ENCODE peak calls at places on chromosomes 16 and 17, in six cellular contexts. One of them, this sample, is unnamed.

GRCh38 chr16:54847207-54847606 is 83.5 kb upstream of the IRX5 start:
- DNase-seq in naive thymus-derived CD4-positive, alpha-beta T cell: no peak
- DNase-seq in mammary epithelial cell: peak
- DNase-seq in left ventricle myocardium inferior: no peak
- DNase-seq in SJCRH30: no peak
- DNase-seq in colonic mucosa: no peak
- DNase-seq in this sample: no peak

GRCh38 chr17:27564463-27564862 is 66.5 kb upstream of the LGALS9 start:
- DNase-seq in colonic mucosa: no peak
- DNase-seq in mammary epithelial cell: no peak
- DNase-seq in left ventricle myocardium inferior: no peak
- DNase-seq in naive thymus-derived CD4-positive, alpha-beta T cell: no peak
- DNase-seq in SJCRH30: no peak
- DNase-seq in this sample: no peak

GRCh38 chr17:50863221-50863843 is 2.8 kb downstream of the TOB1 start:
- DNase-seq in colonic mucosa: peak
- DNase-seq in naive thymus-derived CD4-positive, alpha-beta T cell: no peak
- DNase-seq in SJCRH30: peak
- DNase-seq in left ventricle myocardium inferior: no peak
- DNase-seq in mammary epithelial cell: peak
- DNase-seq in this sample: no peak

GRCh38 chr16:89412811-89413210 is 77.5 kb downstream of the ANKRD11 start:
- DNase-seq in mammary epithelial cell: no peak
- DNase-seq in SJCRH30: peak
- DNase-seq in left ventricle myocardium inferior: peak
- DNase-seq in colonic mucosa: no peak
- DNase-seq in naive thymus-derived CD4-positive, alpha-beta T cell: no peak
- DNase-seq in this sample: no peak

GRCh38 chr16:84677849-84678248 is 22.0 kb upstream of the USP10 start:
- DNase-seq in naive thymus-derived CD4-positive, alpha-beta T cell: no peak
- DNase-seq in SJCRH30: no peak
- DNase-seq in mammary epithelial cell: no peak
- DNase-seq in colonic mucosa: no peak
- DNase-seq in left ventricle myocardium inferior: no peak
- DNase-seq in this sample: no peak

GRCh38 chr17:80005360-80006338 is 30.0 kb downstream of the TBC1D16 start:
- DNase-seq in left ventricle myocardium inferior: no peak
- DNase-seq in colonic mucosa: peak
- DNase-seq in mammary epithelial cell: peak
- DNase-seq in SJCRH30: peak
- DNase-seq in naive thymus-derived CD4-positive, alpha-beta T cell: peak
- DNase-seq in this sample: no peak

GRCh38 chr17:18076941-18077340 is 10.8 kb upstream of the DRG2 start:
- DNase-seq in left ventricle myocardium inferior: no peak
- DNase-seq in SJCRH30: no peak
- DNase-seq in mammary epithelial cell: no peak
- DNase-seq in colonic mucosa: no peak
- DNase-seq in naive thymus-derived CD4-positive, alpha-beta T cell: no peak
- DNase-seq in this sample: no peak

GRCh38 chr16:56422896-56423441 is 2.4 kb downstream of the AMFR start:
- DNase-seq in colonic mucosa: no peak
- DNase-seq in mammary epithelial cell: no peak
- DNase-seq in SJCRH30: no peak
- DNase-seq in left ventricle myocardium inferior: no peak
- DNase-seq in naive thymus-derived CD4-positive, alpha-beta T cell: no peak
- DNase-seq in this sample: no peak

GRCh38 chr16:27745348-27745747 is 195.4 kb downstream of the KATNIP start:
- DNase-seq in naive thymus-derived CD4-positive, alpha-beta T cell: no peak
- DNase-seq in mammary epithelial cell: no peak
- DNase-seq in SJCRH30: no peak
- DNase-seq in colonic mucosa: no peak
- DNase-seq in left ventricle myocardium inferior: no peak
- DNase-seq in this sample: peak

GRCh38 chr16:89093602-89094251 is at the start of gene ACSF3:
- DNase-seq in left ventricle myocardium inferior: peak
- DNase-seq in colonic mucosa: no peak
- DNase-seq in mammary epithelial cell: peak
- DNase-seq in naive thymus-derived CD4-positive, alpha-beta T cell: peak
- DNase-seq in SJCRH30: peak
- DNase-seq in this sample: peak

GRCh38 chr17:58092101-58092796 is 9.0 kb downstream of the DYNLL2 start:
- DNase-seq in left ventricle myocardium inferior: no peak
- DNase-seq in mammary epithelial cell: no peak
- DNase-seq in SJCRH30: no peak
- DNase-seq in naive thymus-derived CD4-positive, alpha-beta T cell: no peak
- DNase-seq in colonic mucosa: no peak
- DNase-seq in this sample: no peak

DNA sequence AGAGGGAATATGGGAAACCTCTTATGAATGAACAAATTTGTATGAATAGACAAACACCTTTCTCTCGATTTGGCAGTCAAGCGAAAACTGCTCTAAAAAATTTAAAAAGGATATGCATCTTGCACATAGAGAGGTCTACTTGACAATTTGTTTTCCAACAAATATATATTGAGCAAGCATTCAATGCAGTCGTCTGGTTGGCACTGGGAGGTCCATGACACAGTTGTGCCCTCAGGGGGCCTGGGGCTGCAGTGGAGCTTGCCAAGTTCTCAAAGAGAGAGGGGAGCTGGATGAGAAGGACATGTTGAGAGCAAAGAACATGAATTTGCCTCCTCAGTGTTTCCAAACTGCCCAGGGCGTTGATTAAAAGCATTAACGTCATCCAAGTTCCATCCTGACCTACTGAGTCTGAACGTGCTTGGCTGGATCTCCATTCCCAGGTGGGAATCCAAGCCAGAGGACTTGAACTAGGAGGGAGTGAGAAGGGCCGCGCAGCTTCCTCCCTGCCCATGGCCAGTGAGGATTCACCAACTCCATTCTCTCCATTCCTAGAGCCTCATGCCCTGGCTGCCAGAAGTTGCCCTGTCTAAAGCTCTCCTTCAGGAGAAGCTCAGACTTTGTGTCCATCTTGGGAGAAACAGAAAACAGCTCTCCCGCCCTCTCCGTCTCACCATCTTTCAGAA is 24.5 kb downstream of the TBX2 start:
- DNase-seq in SJCRH30: no peak
- DNase-seq in mammary epithelial cell: no peak
- DNase-seq in naive thymus-derived CD4-positive, alpha-beta T cell: no peak
- DNase-seq in left ventricle myocardium inferior: no peak
- DNase-seq in colonic mucosa: no peak
- DNase-seq in this sample: no peak
- H3K27ac ChIP-seq in SJCRH30: no peak
- H3K27ac ChIP-seq in mammary epithelial cell: no peak
- H3K27ac ChIP-seq in naive thymus-derived CD4-positive, alpha-beta T cell: no peak
- H3K27ac ChIP-seq in left ventricle myocardium inferior: no peak
- H3K27ac ChIP-seq in colonic mucosa: no peak
- H3K27ac ChIP-seq in this sample: no peak

GRCh38 chr17:73824321-73824720 is 180.1 kb upstream of the SDK2 start:
- DNase-seq in left ventricle myocardium inferior: no peak
- DNase-seq in mammary epithelial cell: no peak
- DNase-seq in colonic mucosa: no peak
- DNase-seq in naive thymus-derived CD4-positive, alpha-beta T cell: no peak
- DNase-seq in SJCRH30: no peak
- DNase-seq in this sample: no peak

GRCh38 chr17:73826181-73826871 is 182.1 kb upstream of the SDK2 start:
- DNase-seq in naive thymus-derived CD4-positive, alpha-beta T cell: no peak
- DNase-seq in mammary epithelial cell: no peak
- DNase-seq in colonic mucosa: no peak
- DNase-seq in SJCRH30: no peak
- DNase-seq in left ventricle myocardium inferior: no peak
- DNase-seq in this sample: no peak

GRCh38 chr17:73829676-73830280 is 185.5 kb upstream of the SDK2 start:
- DNase-seq in colonic mucosa: no peak
- DNase-seq in mammary epithelial cell: no peak
- DNase-seq in SJCRH30: no peak
- DNase-seq in left ventricle myocardium inferior: no peak
- DNase-seq in naive thymus-derived CD4-positive, alpha-beta T cell: no peak
- DNase-seq in this sample: no peak

GRCh38 chr17:73826872-73827228 is 182.6 kb upstream of the SDK2 start:
- DNase-seq in colonic mucosa: no peak
- DNase-seq in left ventricle myocardium inferior: no peak
- DNase-seq in SJCRH30: no peak
- DNase-seq in naive thymus-derived CD4-positive, alpha-beta T cell: no peak
- DNase-seq in mammary epithelial cell: no peak
- DNase-seq in this sample: no peak

GRCh38 chr17:73827627-73828241 is 183.5 kb upstream of the SDK2 start:
- DNase-seq in colonic mucosa: peak
- DNase-seq in left ventricle myocardium inferior: no peak
- DNase-seq in SJCRH30: no peak
- DNase-seq in naive thymus-derived CD4-positive, alpha-beta T cell: no peak
- DNase-seq in mammary epithelial cell: no peak
- DNase-seq in this sample: no peak
- H3K27ac ChIP-seq in colonic mucosa: peak
- H3K27ac ChIP-seq in left ventricle myocardium inferior: peak
- H3K27ac ChIP-seq in SJCRH30: no peak
- H3K27ac ChIP-seq in naive thymus-derived CD4-positive, alpha-beta T cell: peak
- H3K27ac ChIP-seq in mammary epithelial cell: no peak
- H3K27ac ChIP-seq in this sample: no peak

GRCh38 chr16:86930663-86931062 is 352.3 kb downstream of the FOXL1 start:
- DNase-seq in SJCRH30: no peak
- DNase-seq in colonic mucosa: no peak
- DNase-seq in mammary epithelial cell: no peak
- DNase-seq in left ventricle myocardium inferior: no peak
- DNase-seq in naive thymus-derived CD4-positive, alpha-beta T cell: no peak
- DNase-seq in this sample: no peak
- H3K27ac ChIP-seq in SJCRH30: peak
- H3K27ac ChIP-seq in colonic mucosa: no peak
- H3K27ac ChIP-seq in mammary epithelial cell: no peak
- H3K27ac ChIP-seq in left ventricle myocardium inferior: no peak
- H3K27ac ChIP-seq in naive thymus-derived CD4-positive, alpha-beta T cell: no peak
- H3K27ac ChIP-seq in this sample: no peak

DNA sequence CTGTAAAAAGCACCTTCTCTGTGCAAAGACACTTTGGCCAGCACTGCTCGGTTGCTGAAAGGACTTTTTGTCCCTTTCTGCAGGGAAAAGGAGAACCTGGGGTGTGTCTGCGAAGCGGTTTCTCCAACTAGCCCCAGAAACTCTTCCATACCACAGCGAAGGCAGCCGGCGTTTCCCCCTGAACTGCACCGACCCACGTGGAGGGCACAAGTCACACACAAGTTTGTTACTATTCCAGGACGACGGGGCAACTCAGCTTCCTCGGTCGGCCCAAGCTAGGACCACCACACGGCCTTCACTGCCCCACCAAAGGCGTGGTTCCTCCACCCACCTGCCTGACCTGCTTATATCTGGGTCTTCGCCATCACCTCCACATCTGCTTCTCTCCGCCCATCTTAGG is 1.9 kb downstream of the RTN4RL1 start:
- DNase-seq in SJCRH30: no peak
- DNase-seq in mammary epithelial cell: no peak
- DNase-seq in colonic mucosa: no peak
- DNase-seq in naive thymus-derived CD4-positive, alpha-beta T cell: no peak
- DNase-seq in left ventricle myocardium inferior: no peak
- DNase-seq in this sample: no peak
- H3K27ac ChIP-seq in SJCRH30: no peak
- H3K27ac ChIP-seq in mammary epithelial cell: no peak
- H3K27ac ChIP-seq in colonic mucosa: no peak
- H3K27ac ChIP-seq in naive thymus-derived CD4-positive, alpha-beta T cell: no peak
- H3K27ac ChIP-seq in left ventricle myocardium inferior: no peak
- H3K27ac ChIP-seq in this sample: no peak

DNA sequence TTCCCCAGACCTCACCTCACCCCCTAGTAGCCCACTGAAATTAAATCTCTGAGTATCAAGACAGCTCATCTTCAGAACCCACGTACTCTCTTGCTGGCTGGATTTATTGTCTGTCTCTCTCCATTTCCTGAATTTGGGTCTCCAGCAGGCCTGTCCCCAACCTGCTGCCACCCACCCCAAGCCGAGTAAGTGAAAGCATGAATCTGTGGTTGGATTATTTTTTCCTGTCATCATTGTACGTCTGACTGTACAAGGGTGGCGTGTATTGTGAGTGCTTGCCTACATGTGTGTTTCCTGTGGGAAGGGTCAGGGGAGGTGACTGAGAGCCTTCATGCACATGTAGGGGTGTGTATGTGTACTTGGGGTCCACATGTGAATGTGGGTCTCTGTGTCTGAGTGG is 5.4 kb downstream of the TNP2 start:
- DNase-seq in left ventricle myocardium inferior: no peak
- DNase-seq in SJCRH30: no peak
- DNase-seq in colonic mucosa: no peak
- DNase-seq in naive thymus-derived CD4-positive, alpha-beta T cell: no peak
- DNase-seq in mammary epithelial cell: no peak
- DNase-seq in this sample: no peak
- H3K27ac ChIP-seq in left ventricle myocardium inferior: no peak
- H3K27ac ChIP-seq in SJCRH30: no peak
- H3K27ac ChIP-seq in colonic mucosa: peak
- H3K27ac ChIP-seq in naive thymus-derived CD4-positive, alpha-beta T cell: peak
- H3K27ac ChIP-seq in mammary epithelial cell: no peak
- H3K27ac ChIP-seq in this sample: no peak

This sample was measured in brain microvascular endothelial cell.